ENCODE peak calls at places on chromosomes 4 and X, in five cellular contexts. S is lung, T is fibroblast of lung, G is pancreas, H is cardiac muscle cell. J is an unnamed sample.
A peak's percentile ranks its signal among the peaks of the same experiment; 100 is the strongest.

GRCh38 chr4:166675411-166675810 is 558.9 kb downstream of the SPOCK3 start:
- DNase-seq in T (peak; percentile 83), G (no peak), H (peak; percentile 67), S (no peak), J (no peak)

GRCh38 chrX:140510306-140510676 is 5.4 kb upstream of the SOX3 start:
- DNase-seq in S (no peak), T (no peak), H (no peak), G (no peak), J (no peak)

GRCh38 chrX:133229361-133229760 is 11.2 kb upstream of the TFDP3 start:
- DNase-seq in H (no peak), T (peak; percentile 79), S (no peak), G (no peak), J (no peak)

GRCh38 chr4:139599594-139600374 is 43.8 kb upstream of the SETD7 start:
- DNase-seq in H (peak; percentile 39), T (peak; percentile 80), S (no peak), G (no peak), J (no peak)

GRCh38 chr4:176236909-176237308 is 32.1 kb downstream of the ASB5 start:
- DNase-seq in H (no peak), T (peak; percentile 26), G (no peak), S (no peak), J (no peak)

GRCh38 chrX:125382148-125382628 is 62.5 kb downstream of the TEX13C start:
- DNase-seq in S (no peak), T (no peak), H (no peak), G (no peak), J (no peak)

GRCh38 chr4:15942283-15942682 is 3.7 kb upstream of the FGFBP1 start:
- DNase-seq in G (no peak), T (no peak), H (no peak), S (no peak), J (no peak)

GRCh38 chr4:78691971-78692814 is 84.0 kb upstream of the BMP2K start:
- DNase-seq in S (no peak), G (no peak), H (peak; percentile 19), T (no peak), J (no peak)

GRCh38 chr4:48944252-48944651 is 37.7 kb upstream of the OCIAD2 start:
- DNase-seq in T (peak; percentile 71), G (no peak), H (peak; percentile 18), S (no peak), J (no peak)

GRCh38 chr4:53497446-53498069 is 93.7 kb downstream of the LNX1 start:
- DNase-seq in T (peak; percentile 63), H (peak; percentile 90), G (peak; percentile 33), S (no peak), J (peak; percentile 48)

GRCh38 chr4:56296449-56296990 is 90.8 kb downstream of the AASDH start:
- DNase-seq in T (no peak), G (no peak), S (no peak), H (peak; percentile 13), J (no peak)

GRCh38 chrX:131854586-131854985 is 168.5 kb upstream of the STK26 start:
- DNase-seq in S (no peak), H (peak; percentile 13), G (no peak), T (no peak), J (no peak)

GRCh38 chrX:118373538-118373937 is 27.6 kb downstream of the WDR44 start:
- DNase-seq in S (no peak), G (no peak), T (no peak), H (no peak), J (no peak)

GRCh38 chr4:99651811-99652545 is 5.7 kb downstream of the C4orf54 start:
- DNase-seq in S (no peak), G (no peak), T (no peak), H (no peak), J (no peak)

GRCh38 chr4:168908859-168909390 is 101.1 kb downstream of the CBR4 start:
- DNase-seq in T (no peak), S (no peak), G (no peak), H (peak; percentile 17), J (no peak)

GRCh38 chr4:48831532-48832015 is 686 bp downstream of the OCIAD1 start:
- DNase-seq in T (no peak), S (no peak), H (no peak), G (no peak), J (no peak)

GRCh38 chr4:87093443-87094123 is 126.8 kb downstream of the KLHL8 start:
- DNase-seq in T (peak; percentile 58), S (no peak), H (peak; percentile 65), G (peak; percentile 19), J (no peak)

GRCh38 chr4:5933996-5934831 is 41.3 kb upstream of the CRMP1 start:
- DNase-seq in T (no peak), S (no peak), G (no peak), H (no peak), J (no peak)

GRCh38 chrX:100647739-100648138 is 3.7 kb downstream of the SRPX2 start:
- DNase-seq in S (no peak), H (peak; percentile 32), G (no peak), T (peak; percentile 30), J (no peak)

GRCh38 chrX:100650841-100651240 is 6.8 kb downstream of the SRPX2 start:
- DNase-seq in H (no peak), T (no peak), S (no peak), G (no peak), J (no peak)

GRCh38 chrX:100649550-100650356 is 5.8 kb downstream of the SRPX2 start:
- DNase-seq in H (peak; percentile 95), T (peak; percentile 91), S (peak; percentile 47), G (peak; percentile 38), J (peak; percentile 60)

GRCh38 chrX:100647095-100647494 is 3.1 kb downstream of the SRPX2 start:
- DNase-seq in T (peak; percentile 51), S (no peak), H (peak; percentile 80), G (no peak), J (no peak)

GRCh38 chrX:100648601-100649417 is 4.8 kb downstream of the SRPX2 start:
- DNase-seq in H (peak; percentile 81), T (peak; percentile 74), S (no peak), G (no peak), J (peak; percentile 20)
- H3K4me1 ChIP-seq in H (no peaks in the 10 kb centered on the region), T (peaks cover 28% of the 10 kb centered on the region), S (no peaks in the 10 kb centered on the region), G (no peaks in the 10 kb centered on the region), J (peaks cover 5% of the 10 kb centered on the region)

DNA sequence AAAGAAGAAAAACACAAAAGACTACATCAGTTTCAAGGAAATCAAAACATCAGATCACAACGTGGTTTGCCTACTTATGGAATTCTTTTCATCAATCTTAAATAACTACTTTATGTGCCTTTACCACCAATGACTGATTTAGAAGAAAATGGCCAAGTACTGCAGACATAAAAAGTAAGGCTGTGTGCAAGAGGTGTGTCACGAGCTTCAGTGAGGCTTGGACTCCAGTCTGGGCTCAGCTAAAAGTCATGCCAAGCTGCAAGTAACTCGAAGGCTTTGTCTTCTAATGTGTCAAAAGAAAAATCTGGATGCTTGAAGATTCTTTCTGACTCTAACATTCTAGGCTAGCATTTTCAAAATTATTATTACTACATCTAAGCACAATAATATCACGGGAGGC is 17.0 kb downstream of the PRSS12 start:
- DNase-seq in T (no peak), H (no peak), G (no peak), S (no peak), J (no peak)
- H3K4me3 ChIP-seq in T (no peak overlapping the region), H (no peak overlapping the region), G (no peak overlapping the region), S (no peak overlapping the region), J (no peak overlapping the region)

DNA sequence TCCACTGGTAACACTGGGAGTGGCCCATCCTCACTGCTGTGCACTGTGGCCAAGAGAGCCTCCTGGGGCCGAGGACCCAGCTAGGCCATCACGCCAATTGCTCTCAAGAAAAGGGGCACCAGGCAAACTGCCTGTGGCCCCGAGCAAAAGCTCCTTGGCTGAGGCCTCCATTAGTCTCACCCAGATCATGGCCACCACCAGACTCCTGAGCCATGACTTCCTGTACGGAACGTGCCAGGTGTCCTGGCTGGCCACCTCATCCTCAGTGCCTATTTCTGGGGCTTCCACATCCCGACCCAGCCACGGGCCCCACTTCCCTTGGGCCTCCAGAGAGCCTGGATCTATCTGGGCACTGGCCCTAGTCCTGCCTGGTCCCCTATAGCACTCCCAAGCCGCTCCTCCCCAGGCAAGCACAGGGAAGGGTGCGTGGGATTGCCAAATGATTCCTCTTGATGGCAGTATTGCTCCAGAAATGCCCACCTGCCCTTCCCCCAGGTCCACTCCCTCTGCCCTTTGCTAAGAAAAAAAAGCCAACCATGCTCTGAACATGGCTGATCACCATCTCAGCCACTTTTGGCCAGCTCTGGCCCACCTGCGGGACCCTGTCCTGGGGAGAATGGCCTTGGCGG is 212.6 kb upstream of the AGTR2 start:
- DNase-seq in T (no peak), H (no peak), S (no peak), G (no peak), J (no peak)
- TF ChIP-seq CTCF in T (no peak), H (no peak), S (no peak), G (no peak), J (no peak)

GRCh38 chr4:22692736-22693135 is at the start of gene GBA3:
- DNase-seq in G (no peak), S (no peak), T (no peak), H (no peak), J (no peak)

GRCh38 chr4:22686156-22686555 is 6.6 kb upstream of the GBA3 start:
- DNase-seq in T (peak; percentile 86), S (no peak), G (no peak), H (peak; percentile 77), J (no peak)

GRCh38 chr4:22689428-22689827 is 3.3 kb upstream of the GBA3 start:
- DNase-seq in G (no peak), S (no peak), T (no peak), H (no peak), J (no peak)

GRCh38 chr4:22688236-22688635 is 4.5 kb upstream of the GBA3 start:
- DNase-seq in T (peak; percentile 81), G (no peak), H (peak; percentile 29), S (no peak), J (no peak)
- H3K4me1 ChIP-seq in T (no peaks in the 10 kb centered on the region), G (no peaks in the 10 kb centered on the region), H (no peaks in the 10 kb centered on the region), S (no peaks in the 10 kb centered on the region), J (no peaks in the 10 kb centered on the region)

DNA sequence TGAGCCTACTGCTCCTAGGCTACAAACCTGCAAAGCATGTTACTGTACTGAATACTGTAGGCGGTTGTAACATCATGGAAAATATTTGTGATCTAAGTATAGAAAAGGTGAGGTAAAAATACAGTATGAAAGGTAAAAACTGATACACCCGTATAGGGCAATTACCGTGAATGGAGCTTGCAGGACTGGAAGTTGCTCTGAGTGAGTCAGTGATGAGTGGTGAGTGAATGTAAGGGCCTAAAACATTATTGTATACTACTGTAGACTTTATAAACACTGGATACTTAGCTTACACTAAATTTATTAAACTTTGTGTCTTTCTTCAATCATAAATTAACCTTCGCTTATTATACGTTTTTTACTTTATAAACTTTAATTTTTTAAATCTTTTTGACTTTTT is 3.7 kb downstream of the KIF4A start:
- DNase-seq in G (no peak), H (no peak), T (peak; percentile 16), S (no peak), J (no peak)
- H3K4me3 ChIP-seq in G (no peak overlapping the region), H (no peak overlapping the region), T (no peak overlapping the region), S (no peak overlapping the region), J (no peak overlapping the region)

GRCh38 chr4:158769175-158769831 is 477 bp downstream of the FNIP2 start:
- DNase-seq in H (no peak), T (peak; percentile 36), S (peak; percentile 50), G (peak; percentile 58), J (peak; percentile 42)

GRCh38 chr4:158770671-158771070 is 1.8 kb downstream of the FNIP2 start:
- DNase-seq in H (no peak), G (no peak), T (no peak), S (no peak), J (no peak)

GRCh38 chr4:158771776-158772175 is 3.0 kb downstream of the FNIP2 start:
- DNase-seq in G (no peak), T (no peak), S (no peak), H (no peak), J (no peak)

GRCh38 chr4:158766419-158767044 is 2.3 kb upstream of the FNIP2 start:
- DNase-seq in T (no peak), H (no peak), S (no peak), G (no peak), J (no peak)

GRCh38 chr4:158768577-158769174 is at the start of gene FNIP2:
- DNase-seq in S (peak; percentile 72), G (peak; percentile 84), H (peak; percentile 81), T (peak; percentile 78), J (peak; percentile 88)
- TF ChIP-seq CTCF in S (no peak), G (no peak), H (no peak), T (no peak), J (no peak)